ENCODE peak calls at places on chromosomes 13 and 19, in six cellular contexts. G, C, H, A, Y and D are unnamed samples.
A peak's percentile ranks its signal among the peaks of the same experiment; 100 is the strongest.

GRCh38 chr13:40187324-40187795 is 479.1 kb downstream of the FOXO1 start:
- DNase-seq in G (no peak), C (no peak), H (no peak), A (no peak), Y (peak; percentile 94), D (peak; percentile 92)

GRCh38 chr13:89910166-89910565 is 1437.3 kb upstream of the MIR17HG start:
- DNase-seq in G (no peak), C (no peak), H (no peak), A (no peak), Y (no peak), D (no peak)

GRCh38 chr19:18419699-18420460 is 682 bp downstream of the SSBP4 start:
- DNase-seq in G (no peak), C (peak; percentile 64), H (no peak), A (peak; percentile 48), Y (no peak), D (peak; percentile 39)

GRCh38 chr19:1213391-1214286 is 8.1 kb downstream of the STK11 start:
- DNase-seq in G (peak; percentile 58), C (peak; percentile 86), H (peak; percentile 89), A (peak; percentile 62), Y (peak; percentile 56), D (peak; percentile 61)

GRCh38 chr19:5693195-5694166 is 3.4 kb downstream of the RPL36 start:
- DNase-seq in G (no peak), C (no peak), H (no peak), A (no peak), Y (no peak), D (no peak)

GRCh38 chr19:53813996-53814395 is 10.1 kb downstream of the NLRP12 start:
- DNase-seq in G (peak; percentile 42), C (no peak), H (no peak), A (no peak), Y (no peak), D (no peak)

GRCh38 chr19:53076984-53077383 is 26.2 kb downstream of the ZNF160 start:
- DNase-seq in G (peak; percentile 28), C (no peak), H (no peak), A (peak; percentile 68), Y (no peak), D (no peak)

GRCh38 chr19:47097396-47098217 is 16.0 kb downstream of the ZC3H4 start:
- DNase-seq in G (no peak), C (no peak), H (no peak), A (no peak), Y (no peak), D (no peak)

GRCh38 chr13:76944457-76944856 is 3.9 kb upstream of the ACOD1 start:
- DNase-seq in G (peak; percentile 68), C (no peak), H (no peak), A (no peak), Y (no peak), D (no peak)

GRCh38 chr13:114145722-114146121 is 13.3 kb upstream of the RASA3 start:
- DNase-seq in G (no peak), C (no peak), H (no peak), A (no peak), Y (no peak), D (no peak)

GRCh38 chr19:19661675-19662251 is 1.7 kb downstream of the ATP13A1 start:
- DNase-seq in G (no peak), C (no peak), H (no peak), A (no peak), Y (no peak), D (no peak)